ENCODE peak calls at places on chromosomes 12 and 14, in seven cellular contexts. V is heart right ventricle; Y is brain microvascular endothelial cell; R is CD8-positive, alpha-beta T cell; P is lower lobe of right lung; S is epithelial cell of esophagus; N is A673. Z is an unnamed sample.

GRCh38 chr12:47912575-47912974 is 7.8 kb upstream of the VDR start:
- DNase-seq in V (no peak), P (no peak), S (no peak), R (no peak), N (no peak), Y (no peak), Z (no peak)

GRCh38 chr12:126196263-126196662 is 1131.0 kb downstream of the AACS start:
- DNase-seq in S (no peak), N (no peak), R (no peak), V (no peak), P (no peak), Y (no peak), Z (no peak)

GRCh38 chr12:123427036-123427769 is 9.3 kb downstream of the RILPL2 start:
- DNase-seq in S (no peak), R (no peak), N (no peak), Y (no peak), V (no peak), P (no peak), Z (no peak)

GRCh38 chr14:20684662-20685456 is 499 bp downstream of the RNASE4 start:
- DNase-seq in P (no peak), Y (peak; percentile 38), R (no peak), N (peak; percentile 48), S (peak; percentile 45), V (peak; percentile 18), Z (no peak)

GRCh38 chr12:90953956-90954421 is 987 bp downstream of the CCER1 start:
- DNase-seq in S (no peak), Y (no peak), P (no peak), N (peak; percentile 10), R (no peak), V (no peak), Z (no peak)

GRCh38 chr12:2959194-2959507 is at the start of gene TEAD4:
- DNase-seq in R (no peak), P (peak; percentile 84), V (peak; percentile 65), S (peak; percentile 78), Y (peak; percentile 54), N (peak; percentile 87), Z (peak; percentile 39)

GRCh38 chr12:52669426-52669825 is 10.8 kb downstream of the KRT1 start:
- DNase-seq in N (no peak), S (no peak), V (no peak), Y (no peak), R (no peak), P (no peak), Z (no peak)

GRCh38 chr12:12883369-12884001 is 7.9 kb upstream of the GPRC5A start:
- DNase-seq in R (no peak), P (no peak), N (no peak), Y (no peak), S (peak; percentile 91), V (no peak), Z (no peak)

GRCh38 chr14:72742682-72743195 is 151.2 kb downstream of the DPF3 start:
- DNase-seq in S (no peak), P (no peak), N (no peak), Y (no peak), R (no peak), V (no peak), Z (no peak)

GRCh38 chr12:122064780-122065588 is 13.6 kb upstream of the MLXIP start:
- DNase-seq in R (no peak), S (peak; percentile 72), Y (peak; percentile 91), V (no peak), P (no peak), N (peak; percentile 60), Z (no peak)

GRCh38 chr12:75812341-75813018 is 219.1 kb downstream of the PHLDA1 start:
- DNase-seq in Y (no peak), R (no peak), V (no peak), S (no peak), P (no peak), N (peak; percentile 60), Z (no peak)

GRCh38 chr12:2540535-2540941 is 254.2 kb upstream of the FKBP4 start:
- DNase-seq in R (no peak), S (no peak), Y (no peak), P (no peak), N (no peak), V (peak; percentile 51), Z (no peak)

GRCh38 chr12:57627504-57628279 is 5.3 kb downstream of the B4GALNT1 start:
- DNase-seq in N (no peak), S (no peak), P (no peak), V (no peak), R (peak; percentile 26), Y (no peak), Z (no peak)

GRCh38 chr12:33247625-33248024 is 192.0 kb downstream of the SYT10 start:
- DNase-seq in V (no peak), P (no peak), N (no peak), R (no peak), Y (no peak), S (no peak), Z (no peak)

GRCh38 chr14:70237710-70238109 is 49.0 kb upstream of the SLC8A3 start:
- DNase-seq in Y (no peak), P (no peak), V (no peak), S (no peak), R (no peak), N (no peak), Z (no peak)

DNA sequence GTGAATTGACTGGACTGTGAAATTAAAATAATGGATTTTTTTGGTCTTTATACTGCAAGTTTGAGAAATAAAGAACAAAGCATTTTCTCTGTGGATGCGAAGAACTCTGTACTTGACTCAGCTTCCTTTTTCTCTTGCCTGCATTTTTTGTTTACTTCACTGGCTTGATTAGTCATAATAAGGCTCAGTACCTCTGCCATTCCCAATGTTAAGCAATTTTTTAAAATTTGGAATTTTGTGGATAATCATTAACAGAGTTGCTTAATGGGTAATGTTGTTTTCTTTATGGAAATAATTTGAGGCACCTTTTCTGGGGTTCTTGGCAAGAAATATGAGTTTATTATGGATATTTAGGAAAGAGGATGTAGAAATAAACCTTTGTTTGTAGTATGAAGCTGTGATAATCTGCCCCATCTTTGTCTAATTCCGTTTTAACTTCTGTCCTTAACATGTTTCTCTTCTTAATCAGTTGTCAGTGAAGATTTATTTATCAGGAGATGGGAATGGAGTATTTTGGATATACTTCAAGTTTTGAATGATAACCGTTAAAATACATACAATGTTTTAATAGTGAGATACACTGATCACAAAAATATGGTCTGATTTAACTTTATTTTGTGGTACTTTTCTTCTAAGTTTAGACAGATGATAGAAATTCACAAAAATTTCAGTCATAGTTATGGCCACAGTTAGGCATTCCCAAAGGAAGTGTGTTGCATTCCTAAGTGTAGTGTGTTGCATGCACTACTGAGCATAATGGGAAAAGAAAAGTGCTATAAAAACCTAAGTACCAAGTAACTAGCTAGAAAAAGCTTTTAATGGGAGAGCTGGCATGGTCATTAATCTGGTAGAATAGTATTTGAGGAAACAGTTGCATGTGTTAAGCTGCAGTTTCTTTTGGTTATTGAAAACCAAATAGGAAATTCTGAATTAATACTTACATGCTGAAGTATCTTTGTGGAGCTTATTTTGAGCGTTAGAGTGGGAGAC is 27.7 kb downstream of the WNK1 start:
- DNase-seq in S (peak; percentile 52), P (no peak), N (peak; percentile 72), Y (peak; percentile 13), R (no peak), V (no peak), Z (no peak)
- H3K4me3 ChIP-seq in S (no peak overlapping the region), P (no peak overlapping the region), N (peak overlapping the region; percentile 4), Y (no peak overlapping the region), R (no peak overlapping the region), V (peak overlapping the region; percentile 16), Z (no peak overlapping the region)

DNA sequence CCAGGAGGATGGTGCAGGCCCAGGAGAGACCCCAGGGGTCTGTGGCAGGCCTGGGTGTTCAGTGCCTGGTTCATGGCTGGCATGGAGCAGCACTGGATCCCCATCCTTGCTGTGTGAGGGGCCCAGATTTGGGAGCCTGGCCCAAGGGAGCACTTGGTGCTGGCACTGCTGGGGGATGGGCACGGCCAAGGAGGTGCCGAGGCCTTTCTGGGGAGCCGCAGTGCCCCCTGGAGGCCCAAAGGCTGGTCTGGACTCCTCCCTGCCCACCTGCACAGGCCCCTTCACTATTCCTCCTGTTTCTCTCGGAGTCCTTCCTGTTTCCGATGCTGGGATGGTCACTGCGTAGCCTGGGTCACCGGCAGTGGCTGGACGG is 48.6 kb downstream of the LRCOL1 start:
- DNase-seq in P (no peak), N (peak; percentile 51), R (no peak), S (peak; percentile 32), Y (no peak), V (no peak), Z (no peak)
- TF ChIP-seq CTCF in P (no peak), N (peak; percentile 53), R (no peak), S (peak; percentile 42), Y (peak; percentile 63), V (peak; percentile 13), Z (peak; percentile 66)

GRCh38 chr14:75430526-75430925 is 2.7 kb downstream of the JDP2 start:
- DNase-seq in V (peak; percentile 43), P (no peak), S (no peak), Y (no peak), N (no peak), R (no peak), Z (no peak)

GRCh38 chr14:75430106-75430505 is 2.3 kb downstream of the JDP2 start:
- DNase-seq in S (no peak), V (no peak), P (peak; percentile 60), R (no peak), Y (no peak), N (no peak), Z (no peak)

GRCh38 chr14:75428230-75429104 is 645 bp downstream of the JDP2 start:
- DNase-seq in N (no peak), S (peak; percentile 21), V (peak; percentile 45), Y (no peak), R (peak; percentile 11), P (peak; percentile 76), Z (no peak)

GRCh38 chr14:75431011-75431410 is 3.2 kb downstream of the JDP2 start:
- DNase-seq in P (no peak), Y (no peak), R (no peak), N (no peak), S (no peak), V (no peak), Z (no peak)

DNA sequence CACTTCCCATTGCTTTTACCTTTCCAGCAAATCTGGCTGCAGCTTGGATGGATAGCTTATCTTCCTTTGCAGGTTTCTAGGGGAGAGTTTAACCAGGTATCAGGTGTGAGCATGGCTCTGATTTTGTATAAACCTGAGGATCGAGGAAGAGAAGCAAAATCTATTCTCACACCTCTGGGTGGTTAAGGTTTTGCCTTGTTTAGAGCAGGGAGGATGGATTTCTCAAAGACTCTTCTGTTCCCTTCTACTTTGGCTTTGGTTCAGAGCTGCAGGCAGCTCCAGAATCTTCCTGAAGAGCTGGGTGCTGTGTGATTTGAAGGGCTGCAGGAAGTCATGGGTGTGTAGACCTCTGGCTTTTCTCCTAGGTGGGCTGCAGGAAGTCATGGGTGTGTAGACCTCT is 1.7 kb downstream of the JDP2 start:
- DNase-seq in N (no peak), V (no peak), R (no peak), S (no peak), P (no peak), Y (no peak), Z (no peak)
- H3K4me3 ChIP-seq in N (no peak overlapping the region), V (peak overlapping the region; percentile 90), R (no peak overlapping the region), S (peak overlapping the region; percentile 63), P (peak overlapping the region; percentile 69), Y (no peak overlapping the region), Z (no peak overlapping the region)

DNA sequence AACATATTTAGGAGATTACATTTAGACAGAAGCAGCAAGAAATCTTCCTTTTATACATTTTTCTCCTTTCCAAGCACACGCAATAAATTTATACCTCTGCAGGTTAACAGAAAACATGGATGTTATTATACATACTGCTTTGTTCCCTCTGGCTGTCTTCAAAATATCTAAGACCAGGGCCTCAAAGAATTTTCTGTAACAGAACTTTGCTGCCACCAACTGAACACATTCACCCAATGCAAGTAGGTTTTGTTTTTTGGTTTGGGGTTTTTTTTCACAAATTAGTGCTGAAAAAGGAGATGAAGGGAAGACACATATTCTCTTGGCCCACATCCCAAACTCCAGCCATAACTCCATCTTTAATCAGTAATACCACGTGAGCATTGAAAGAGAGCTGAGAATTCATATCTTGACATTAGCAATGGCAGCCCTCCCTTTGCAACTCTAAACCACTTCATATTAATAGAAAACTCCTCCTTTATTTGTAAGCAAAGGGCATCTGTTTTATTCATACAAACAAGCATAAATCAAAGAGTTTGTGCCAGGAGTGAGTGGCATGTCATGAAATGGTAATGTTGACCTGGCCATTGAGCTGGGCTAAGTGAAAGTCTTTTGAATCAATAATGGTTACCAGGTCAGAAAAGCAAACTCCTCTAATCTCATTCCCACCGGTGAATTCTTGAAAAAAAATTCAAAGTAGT is 150.8 kb upstream of the FSCB start:
- DNase-seq in Y (no peak), V (no peak), N (peak; percentile 90), P (no peak), R (no peak), S (peak; percentile 5), Z (peak; percentile 20)
- TF ChIP-seq CTCF in Y (peak; percentile 51), V (peak; percentile 24), N (peak; percentile 76), P (peak; percentile 32), R (no peak), S (peak; percentile 17), Z (peak; percentile 68)

Z was measured in retinal pigment epithelial cell.